ENCODE peak calls at places on chromosomes 1 and 21, in seven cellular contexts. One of them, this sample, is unnamed.

GRCh38 chr1:168688679-168689657 is 40.0 kb downstream of the DPT start:
- DNase-seq in AG10803: no peak
- DNase-seq in Peyer's patch: no peak
- DNase-seq in cardiac muscle cell: no peak
- DNase-seq in left ventricle myocardium inferior: no peak
- DNase-seq in bronchial epithelial cell: no peak
- DNase-seq in GM12865: no peak
- DNase-seq in this sample: no peak

GRCh38 chr1:41713557-41714327 is 205.0 kb downstream of the HIVEP3 start:
- DNase-seq in bronchial epithelial cell: peak; percentile 60
- DNase-seq in AG10803: peak; percentile 77
- DNase-seq in Peyer's patch: no peak
- DNase-seq in cardiac muscle cell: no peak
- DNase-seq in GM12865: no peak
- DNase-seq in left ventricle myocardium inferior: no peak
- DNase-seq in this sample: peak; percentile 63

GRCh38 chr1:27339213-27339612 is 2.6 kb upstream of the SYTL1 start:
- DNase-seq in bronchial epithelial cell: no peak
- DNase-seq in cardiac muscle cell: no peak
- DNase-seq in AG10803: peak; percentile 10
- DNase-seq in left ventricle myocardium inferior: no peak
- DNase-seq in Peyer's patch: no peak
- DNase-seq in GM12865: no peak
- DNase-seq in this sample: no peak

GRCh38 chr1:200179126-200179780 is 151.7 kb downstream of the NR5A2 start:
- DNase-seq in AG10803: peak; percentile 61
- DNase-seq in cardiac muscle cell: no peak
- DNase-seq in GM12865: no peak
- DNase-seq in bronchial epithelial cell: peak; percentile 71
- DNase-seq in left ventricle myocardium inferior: no peak
- DNase-seq in Peyer's patch: no peak
- DNase-seq in this sample: peak; percentile 22

GRCh38 chr21:38599381-38599975 is 101.2 kb upstream of the ERG start:
- DNase-seq in GM12865: no peak
- DNase-seq in Peyer's patch: no peak
- DNase-seq in AG10803: no peak
- DNase-seq in bronchial epithelial cell: no peak
- DNase-seq in left ventricle myocardium inferior: no peak
- DNase-seq in cardiac muscle cell: no peak
- DNase-seq in this sample: no peak

GRCh38 chr1:216293673-216294072 is 129.6 kb downstream of the USH2A start:
- DNase-seq in left ventricle myocardium inferior: no peak
- DNase-seq in cardiac muscle cell: no peak
- DNase-seq in AG10803: no peak
- DNase-seq in Peyer's patch: no peak
- DNase-seq in GM12865: no peak
- DNase-seq in bronchial epithelial cell: peak; percentile 72
- DNase-seq in this sample: peak; percentile 17

GRCh38 chr1:186461014-186461413 is at the start of gene PDC:
- DNase-seq in GM12865: no peak
- DNase-seq in AG10803: no peak
- DNase-seq in left ventricle myocardium inferior: no peak
- DNase-seq in bronchial epithelial cell: no peak
- DNase-seq in cardiac muscle cell: no peak
- DNase-seq in Peyer's patch: no peak
- DNase-seq in this sample: no peak

GRCh38 chr1:152179566-152179965 is 20.5 kb upstream of the RPTN start:
- DNase-seq in cardiac muscle cell: no peak
- DNase-seq in AG10803: peak; percentile 79
- DNase-seq in bronchial epithelial cell: peak; percentile 70
- DNase-seq in left ventricle myocardium inferior: no peak
- DNase-seq in Peyer's patch: no peak
- DNase-seq in GM12865: no peak
- DNase-seq in this sample: no peak

GRCh38 chr1:171590022-171590421 is 32.0 kb upstream of the MYOCOS start:
- DNase-seq in bronchial epithelial cell: no peak
- DNase-seq in Peyer's patch: no peak
- DNase-seq in left ventricle myocardium inferior: no peak
- DNase-seq in GM12865: no peak
- DNase-seq in AG10803: no peak
- DNase-seq in cardiac muscle cell: no peak
- DNase-seq in this sample: peak; percentile 29

GRCh38 chr1:18299441-18300338 is 181.0 kb upstream of the KLHDC7A start:
- DNase-seq in AG10803: peak; percentile 1
- DNase-seq in Peyer's patch: no peak
- DNase-seq in bronchial epithelial cell: peak; percentile 3
- DNase-seq in cardiac muscle cell: peak; percentile 44
- DNase-seq in GM12865: peak; percentile 50
- DNase-seq in left ventricle myocardium inferior: no peak
- DNase-seq in this sample: no peak

GRCh38 chr1:183306317-183307042 is 111.7 kb downstream of the NMNAT2 start:
- DNase-seq in Peyer's patch: no peak
- DNase-seq in left ventricle myocardium inferior: peak; percentile 49
- DNase-seq in cardiac muscle cell: peak; percentile 30
- DNase-seq in AG10803: no peak
- DNase-seq in GM12865: peak; percentile 57
- DNase-seq in bronchial epithelial cell: no peak
- DNase-seq in this sample: peak; percentile 16

GRCh38 chr1:232011961-232012360 is 385.4 kb downstream of the DISC1 start:
- DNase-seq in cardiac muscle cell: no peak
- DNase-seq in bronchial epithelial cell: no peak
- DNase-seq in AG10803: peak; percentile 53
- DNase-seq in left ventricle myocardium inferior: no peak
- DNase-seq in Peyer's patch: no peak
- DNase-seq in GM12865: no peak
- DNase-seq in this sample: peak; percentile 6

GRCh38 chr1:28196330-28196729 is 19.8 kb upstream of the PTAFR start:
- DNase-seq in AG10803: no peak
- DNase-seq in Peyer's patch: no peak
- DNase-seq in cardiac muscle cell: no peak
- DNase-seq in bronchial epithelial cell: no peak
- DNase-seq in GM12865: no peak
- DNase-seq in left ventricle myocardium inferior: no peak
- DNase-seq in this sample: no peak

GRCh38 chr1:103616362-103616761 is 865 bp upstream of the AMY2A start:
- DNase-seq in cardiac muscle cell: no peak
- DNase-seq in bronchial epithelial cell: no peak
- DNase-seq in AG10803: no peak
- DNase-seq in Peyer's patch: no peak
- DNase-seq in GM12865: no peak
- DNase-seq in left ventricle myocardium inferior: no peak
- DNase-seq in this sample: no peak

GRCh38 chr1:14969006-14969405 is 184.5 kb upstream of the TMEM51 start:
- DNase-seq in cardiac muscle cell: no peak
- DNase-seq in Peyer's patch: no peak
- DNase-seq in left ventricle myocardium inferior: no peak
- DNase-seq in bronchial epithelial cell: no peak
- DNase-seq in GM12865: peak; percentile 49
- DNase-seq in AG10803: peak; percentile 23
- DNase-seq in this sample: no peak

GRCh38 chr1:201892211-201892610 is 3.5 kb downstream of the SHISA4 start:
- DNase-seq in AG10803: no peak
- DNase-seq in Peyer's patch: no peak
- DNase-seq in GM12865: no peak
- DNase-seq in cardiac muscle cell: no peak
- DNase-seq in left ventricle myocardium inferior: no peak
- DNase-seq in bronchial epithelial cell: no peak
- DNase-seq in this sample: no peak

GRCh38 chr1:54543729-54544496 is 4.1 kb upstream of the ACOT11 start:
- DNase-seq in GM12865: no peak
- DNase-seq in AG10803: peak; percentile 70
- DNase-seq in left ventricle myocardium inferior: no peak
- DNase-seq in bronchial epithelial cell: peak; percentile 75
- DNase-seq in Peyer's patch: no peak
- DNase-seq in cardiac muscle cell: no peak
- DNase-seq in this sample: peak; percentile 66

GRCh38 chr1:232239557-232240468 is 390.1 kb downstream of the SIPA1L2 start:
- DNase-seq in bronchial epithelial cell: no peak
- DNase-seq in cardiac muscle cell: no peak
- DNase-seq in Peyer's patch: no peak
- DNase-seq in GM12865: no peak
- DNase-seq in left ventricle myocardium inferior: no peak
- DNase-seq in AG10803: no peak
- DNase-seq in this sample: no peak

GRCh38 chr1:176904057-176904815 is 260.3 kb downstream of the ASTN1 start:
- DNase-seq in left ventricle myocardium inferior: no peak
- DNase-seq in GM12865: no peak
- DNase-seq in Peyer's patch: no peak
- DNase-seq in cardiac muscle cell: no peak
- DNase-seq in bronchial epithelial cell: no peak
- DNase-seq in AG10803: no peak
- DNase-seq in this sample: no peak

GRCh38 chr21:43774163-43774562 is 1.9 kb downstream of the CSTB start:
- DNase-seq in bronchial epithelial cell: no peak
- DNase-seq in left ventricle myocardium inferior: no peak
- DNase-seq in AG10803: no peak
- DNase-seq in GM12865: no peak
- DNase-seq in cardiac muscle cell: no peak
- DNase-seq in Peyer's patch: no peak
- DNase-seq in this sample: no peak
- H3K4me3 ChIP-seq in bronchial epithelial cell: no peak overlapping the region
- H3K4me3 ChIP-seq in left ventricle myocardium inferior: peak overlapping the region; percentile 21
- H3K4me3 ChIP-seq in AG10803: no peak overlapping the region
- H3K4me3 ChIP-seq in GM12865: no peak overlapping the region
- H3K4me3 ChIP-seq in cardiac muscle cell: no peak overlapping the region
- H3K4me3 ChIP-seq in Peyer's patch: no peak overlapping the region
- H3K4me3 ChIP-seq in this sample: peak overlapping the region; percentile 74

GRCh38 chr21:42367379-42368165 is 1.2 kb upstream of the TFF1 start:
- DNase-seq in left ventricle myocardium inferior: no peak
- DNase-seq in cardiac muscle cell: no peak
- DNase-seq in AG10803: no peak
- DNase-seq in GM12865: no peak
- DNase-seq in Peyer's patch: no peak
- DNase-seq in bronchial epithelial cell: no peak
- DNase-seq in this sample: no peak

GRCh38 chr21:42370894-42371654 is 4.7 kb upstream of the TFF1 start:
- DNase-seq in Peyer's patch: no peak
- DNase-seq in AG10803: no peak
- DNase-seq in cardiac muscle cell: no peak
- DNase-seq in GM12865: no peak
- DNase-seq in bronchial epithelial cell: no peak
- DNase-seq in left ventricle myocardium inferior: no peak
- DNase-seq in this sample: no peak

GRCh38 chr21:42373181-42373907 is 7.0 kb upstream of the TFF1 start:
- DNase-seq in bronchial epithelial cell: no peak
- DNase-seq in left ventricle myocardium inferior: no peak
- DNase-seq in AG10803: no peak
- DNase-seq in cardiac muscle cell: no peak
- DNase-seq in Peyer's patch: no peak
- DNase-seq in GM12865: no peak
- DNase-seq in this sample: no peak

GRCh38 chr21:42366292-42367010 is at the start of gene TFF1:
- DNase-seq in bronchial epithelial cell: peak; percentile 45
- DNase-seq in cardiac muscle cell: no peak
- DNase-seq in AG10803: no peak
- DNase-seq in Peyer's patch: no peak
- DNase-seq in left ventricle myocardium inferior: no peak
- DNase-seq in GM12865: no peak
- DNase-seq in this sample: no peak

GRCh38 chr21:42369821-42370220 is 3.5 kb upstream of the TFF1 start:
- DNase-seq in bronchial epithelial cell: no peak
- DNase-seq in cardiac muscle cell: no peak
- DNase-seq in Peyer's patch: no peak
- DNase-seq in left ventricle myocardium inferior: no peak
- DNase-seq in GM12865: no peak
- DNase-seq in AG10803: no peak
- DNase-seq in this sample: no peak
- TF ChIP-seq CTCF in bronchial epithelial cell: no peak
- TF ChIP-seq CTCF in cardiac muscle cell: no peak
- TF ChIP-seq CTCF in Peyer's patch: no peak
- TF ChIP-seq CTCF in left ventricle myocardium inferior: no peak
- TF ChIP-seq CTCF in GM12865: no peak
- TF ChIP-seq CTCF in AG10803: no peak
- TF ChIP-seq CTCF in this sample: no peak

DNA sequence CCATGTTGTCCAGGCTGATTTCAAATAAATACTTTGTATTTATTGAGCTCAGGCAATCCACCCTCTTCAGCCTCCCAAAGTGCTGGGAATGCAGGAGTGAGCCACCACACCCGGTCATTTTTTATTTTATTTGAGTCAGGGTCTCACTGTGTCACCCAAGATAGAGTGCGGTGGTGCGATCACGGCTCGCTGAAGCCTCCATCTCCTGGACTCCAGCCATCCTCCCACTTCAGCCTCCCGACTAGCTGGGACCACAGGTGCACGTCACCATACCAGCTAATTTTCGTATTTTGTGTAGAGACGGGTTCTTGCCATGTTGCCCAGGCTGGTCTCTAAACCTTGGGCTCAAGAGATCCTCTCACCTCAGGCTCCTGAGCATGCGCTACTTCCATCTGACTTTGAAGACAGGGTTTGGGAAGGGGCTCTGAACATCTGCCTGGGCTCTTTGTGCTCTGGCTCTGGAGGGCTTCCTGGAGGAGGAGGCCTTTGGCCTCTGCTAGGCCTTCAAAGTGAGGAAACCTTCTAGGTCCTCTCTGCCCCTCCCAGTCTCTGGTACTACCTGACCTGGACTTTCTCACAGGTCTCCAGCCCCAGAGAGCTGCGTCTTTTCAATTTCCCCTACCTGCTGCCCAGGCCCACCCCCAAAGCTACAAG is 5.8 kb downstream of the HSPB7 start:
- DNase-seq in cardiac muscle cell: no peak
- DNase-seq in bronchial epithelial cell: no peak
- DNase-seq in AG10803: no peak
- DNase-seq in GM12865: no peak
- DNase-seq in Peyer's patch: no peak
- DNase-seq in left ventricle myocardium inferior: no peak
- DNase-seq in this sample: no peak
- H3K4me3 ChIP-seq in cardiac muscle cell: no peak overlapping the region
- H3K4me3 ChIP-seq in bronchial epithelial cell: no peak overlapping the region
- H3K4me3 ChIP-seq in AG10803: peak overlapping the region; percentile 31
- H3K4me3 ChIP-seq in GM12865: peak overlapping the region; percentile 49
- H3K4me3 ChIP-seq in Peyer's patch: no peak overlapping the region
- H3K4me3 ChIP-seq in left ventricle myocardium inferior: peak overlapping the region; percentile 74
- H3K4me3 ChIP-seq in this sample: no peak overlapping the region

DNA sequence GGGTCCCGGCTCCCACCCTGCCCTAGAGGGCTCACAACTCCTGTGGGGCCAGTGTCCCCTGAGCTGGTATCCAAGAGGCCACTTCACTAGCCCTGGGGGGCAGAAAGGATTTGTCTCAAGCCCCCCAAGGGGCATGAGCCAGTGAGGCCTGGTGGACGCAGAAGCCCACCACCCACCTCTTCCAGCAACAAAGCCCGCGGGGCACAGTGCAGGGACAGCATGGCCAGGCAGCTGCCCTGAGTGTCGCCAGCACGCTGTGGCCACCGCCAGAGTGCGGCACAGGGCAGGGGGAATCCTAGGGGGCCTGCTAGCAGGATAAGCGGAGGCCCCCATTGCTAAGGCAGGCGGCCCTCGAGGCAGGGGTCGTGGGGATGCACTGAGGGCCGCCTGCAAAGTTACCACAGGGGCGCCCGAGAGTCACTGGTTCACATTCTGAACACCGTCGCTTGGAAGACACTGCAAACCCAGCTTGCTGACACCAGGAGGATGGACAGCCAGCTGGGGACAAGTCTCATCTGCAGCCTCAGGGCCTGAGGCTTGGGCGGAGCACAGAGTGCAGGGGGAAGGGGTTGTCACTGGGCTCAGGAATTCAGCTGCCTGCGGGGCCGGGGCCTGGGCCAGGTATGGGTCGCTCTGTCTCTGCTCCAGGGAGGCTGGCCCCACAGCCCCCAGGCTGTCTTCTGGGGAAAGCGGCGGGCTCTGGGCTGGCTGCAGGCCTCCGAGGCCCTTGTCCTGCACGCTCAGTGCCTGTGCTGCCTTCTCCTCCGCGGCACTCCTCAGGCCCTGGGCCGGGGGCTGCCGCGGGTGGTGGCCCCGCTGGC is 26.8 kb downstream of the SLC19A1 start:
- DNase-seq in AG10803: no peak
- DNase-seq in cardiac muscle cell: no peak
- DNase-seq in bronchial epithelial cell: no peak
- DNase-seq in left ventricle myocardium inferior: peak; percentile 3
- DNase-seq in GM12865: no peak
- DNase-seq in Peyer's patch: no peak
- DNase-seq in this sample: no peak
- TF ChIP-seq CTCF in AG10803: no peak
- TF ChIP-seq CTCF in cardiac muscle cell: no peak
- TF ChIP-seq CTCF in bronchial epithelial cell: no peak
- TF ChIP-seq CTCF in left ventricle myocardium inferior: no peak
- TF ChIP-seq CTCF in GM12865: no peak
- TF ChIP-seq CTCF in Peyer's patch: no peak
- TF ChIP-seq CTCF in this sample: no peak